ENCODE peak calls at places on chromosomes 12 and 14, in nine cellular contexts. C is heart right ventricle, E is tibial artery, F is astrocyte of the spinal cord, S is Peyer's patch, H is IMR-90, L is cardiac muscle cell, V is sigmoid colon, Z is dorsolateral prefrontal cortex. X is an unnamed sample.

GRCh38 chr12:112988224-112988623 is 9.9 kb downstream of the OAS2 start:
- DNase-seq in C (no peak), S (no peak), L (no peak), E (no peak), Z (no peak), F (no peak), V (no peak), H (no peak), X (peak; percentile 46)

GRCh38 chr12:118122264-118122663 is 13.7 kb upstream of the PEBP1 start:
- DNase-seq in H (no peak), E (no peak), C (no peak), F (no peak), V (no peak), Z (no peak), L (no peak), S (no peak), X (no peak)

GRCh38 chr14:61399365-61399764 is 78.0 kb downstream of the PRKCH start:
- DNase-seq in E (no peak), H (no peak), Z (no peak), F (no peak), C (no peak), S (no peak), L (no peak), V (no peak), X (no peak)

GRCh38 chr12:27505124-27505523 is 18.9 kb upstream of the PPFIBP1 start:
- DNase-seq in C (no peak), S (no peak), Z (no peak), H (peak; percentile 57), L (peak; percentile 58), F (peak; percentile 78), E (no peak), V (no peak), X (no peak)

GRCh38 chr14:24612186-24612585 is 2.7 kb upstream of the GZMH start:
- DNase-seq in C (no peak), H (no peak), F (no peak), V (no peak), L (no peak), S (no peak), Z (no peak), E (no peak), X (peak; percentile 73)

GRCh38 chr12:90013409-90013808 is 304.8 kb upstream of the ATP2B1 start:
- DNase-seq in L (peak; percentile 27), E (no peak), Z (no peak), S (no peak), H (peak; percentile 9), V (no peak), C (no peak), F (no peak), X (peak; percentile 47)

GRCh38 chr14:69101331-69101826 is 51.5 kb downstream of the DCAF5 start:
- DNase-seq in H (peak; percentile 91), C (no peak), F (peak; percentile 85), V (no peak), Z (no peak), S (no peak), E (no peak), L (peak; percentile 92), X (peak; percentile 35)

GRCh38 chr12:52121848-52122838 is 42.6 kb downstream of the SMIM41 start:
- DNase-seq in S (peak; percentile 64), Z (peak; percentile 22), V (peak; percentile 85), C (peak; percentile 77), F (peak; percentile 42), H (peak; percentile 58), L (peak; percentile 68), E (no peak), X (peak; percentile 86)

GRCh38 chr12:131511391-131511802 is 199.5 kb upstream of the SFSWAP start:
- DNase-seq in S (peak; percentile 66), H (no peak), V (no peak), L (peak; percentile 15), C (no peak), E (no peak), F (no peak), Z (no peak), X (peak; percentile 85)

GRCh38 chr14:38208825-38209562 is 1.3 kb downstream of the SSTR1 start:
- DNase-seq in L (peak; percentile 68), F (peak; percentile 23), Z (no peak), H (peak; percentile 74), E (peak; percentile 23), V (no peak), S (no peak), C (peak; percentile 24), X (no peak)

GRCh38 chr12:11839093-11839641 is 189.7 kb downstream of the ETV6 start:
- DNase-seq in L (peak; percentile 85), C (no peak), Z (no peak), H (peak; percentile 61), S (no peak), V (no peak), E (peak; percentile 68), F (peak; percentile 85), X (no peak)

GRCh38 chr12:110756611-110757010 is 13.9 kb upstream of the PPP1CC start:
- DNase-seq in E (no peak), S (no peak), F (no peak), Z (no peak), L (no peak), H (no peak), C (no peak), V (no peak), X (no peak)

GRCh38 chr14:36820901-36821300 is 159.2 kb downstream of the PAX9 start:
- DNase-seq in E (no peak), F (no peak), H (no peak), Z (no peak), C (no peak), S (no peak), L (no peak), V (no peak), X (no peak)

GRCh38 chr14:28777773-28778606 is 11.4 kb downstream of the FOXG1 start:
- DNase-seq in C (no peak), Z (no peak), F (no peak), E (no peak), S (no peak), V (no peak), H (no peak), L (no peak), X (no peak)

GRCh38 chr14:72617391-72618011 is 276.4 kb downstream of the DPF3 start:
- DNase-seq in C (peak; percentile 38), E (no peak), Z (peak; percentile 64), L (peak; percentile 14), F (peak; percentile 77), V (no peak), H (no peak), S (no peak), X (no peak)

GRCh38 chr14:50559990-50560928 is at the start of gene ATL1:
- DNase-seq in S (peak; percentile 42), F (peak; percentile 72), L (peak; percentile 75), E (peak; percentile 80), Z (peak; percentile 86), C (peak; percentile 74), V (peak; percentile 90), H (peak; percentile 74), X (peak; percentile 41)

DNA sequence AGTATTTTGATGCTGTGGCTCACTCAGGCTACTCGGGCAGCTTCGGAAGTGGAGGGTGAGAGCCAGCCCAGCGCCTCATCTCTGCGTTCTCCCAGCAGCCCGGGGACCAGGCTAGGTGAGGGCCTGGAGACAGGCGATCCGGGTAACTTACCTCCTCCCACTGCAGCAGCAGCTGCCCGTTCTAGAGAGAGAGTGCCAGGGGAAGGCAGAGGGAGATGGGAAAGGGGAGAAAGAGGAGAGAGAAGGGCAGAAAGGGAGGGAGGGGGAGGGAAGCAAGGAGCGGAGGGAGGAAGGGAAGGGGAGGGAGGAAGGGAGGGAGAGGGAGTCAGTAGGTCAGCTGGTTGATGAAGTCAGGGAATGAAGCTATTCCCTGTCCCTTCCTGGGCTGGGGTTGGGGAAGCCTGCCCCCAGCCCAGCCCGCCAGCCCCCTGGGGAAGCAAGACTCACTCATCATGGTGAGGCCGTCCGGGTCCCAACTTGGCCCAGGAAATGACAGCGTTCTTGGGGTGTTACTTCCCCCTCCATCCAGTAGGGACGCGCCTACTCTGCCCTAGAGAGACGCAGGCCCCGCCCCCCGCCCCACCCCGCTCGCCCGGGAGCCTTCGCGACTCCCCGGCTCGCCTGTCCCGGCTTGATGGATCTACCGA is at the start of gene IFI27L2:
- DNase-seq in F (peak; percentile 84), Z (peak; percentile 67), E (peak; percentile 74), V (peak; percentile 88), S (peak; percentile 78), L (peak; percentile 90), H (peak; percentile 73), C (peak; percentile 72), X (peak; percentile 85)
- TF ChIP-seq CTCF in F (peak; percentile 39), Z (peak; percentile 40), E (peak; percentile 42), V (peak; percentile 53), S (peak; percentile 47), L (peak; percentile 17), H (peak; percentile 21), C (peak; percentile 25), X (peak; percentile 19)

DNA sequence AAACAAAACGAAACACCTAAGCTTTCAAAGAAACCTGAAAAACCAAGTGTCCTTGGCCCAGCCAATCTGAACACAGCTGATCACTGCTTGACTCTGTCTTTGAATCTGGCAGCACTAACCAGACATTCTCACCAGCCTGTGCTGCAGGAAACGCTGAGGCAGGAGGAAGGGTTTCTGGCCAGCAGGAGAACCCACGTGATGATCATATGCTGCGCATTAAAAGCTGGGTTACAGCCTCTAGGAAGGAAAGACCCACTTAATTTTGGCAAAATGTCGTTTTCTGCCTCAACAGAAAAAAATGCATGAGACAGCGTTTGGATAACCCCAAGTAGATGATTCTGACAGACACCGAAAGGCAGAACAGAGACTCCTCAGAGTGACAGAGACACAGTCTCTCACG is 9.8 kb downstream of the APPL2 start:
- DNase-seq in Z (peak; percentile 83), C (peak; percentile 28), S (peak; percentile 26), V (peak; percentile 84), H (peak; percentile 97), E (peak; percentile 86), L (peak; percentile 89), F (peak; percentile 92), X (no peak)
- H3K4me3 ChIP-seq in Z (peak overlapping the region; percentile 36), C (no peak overlapping the region), S (no peak overlapping the region), V (no peak overlapping the region), H (no peak overlapping the region), E (no peak overlapping the region), L (no peak overlapping the region), F (no peak overlapping the region), X (no peak overlapping the region)

GRCh38 chr14:102046337-102047278 is 40.2 kb downstream of the HSP90AA1 start:
- DNase-seq in V (peak; percentile 93), S (peak; percentile 26), H (peak; percentile 28), L (peak; percentile 66), F (peak; percentile 41), C (peak; percentile 81), Z (peak; percentile 71), E (peak; percentile 87), X (peak; percentile 44)
- TF ChIP-seq CTCF in V (peak; percentile 39), S (peak; percentile 34), H (peak; percentile 21), L (peak; percentile 24), F (no peak), C (peak; percentile 58), Z (peak; percentile 56), E (peak; percentile 59), X (peak; percentile 25)

GRCh38 chr14:22536853-22537338 is 52.1 kb downstream of the DAD1 start:
- DNase-seq in V (peak; percentile 86), L (peak; percentile 95), S (peak; percentile 44), F (peak; percentile 95), C (no peak), H (peak; percentile 98), E (peak; percentile 87), Z (no peak), X (peak; percentile 96)
- H3K4me3 ChIP-seq in V (no peak overlapping the region), L (no peak overlapping the region), S (no peak overlapping the region), F (no peak overlapping the region), C (no peak overlapping the region), H (no peak overlapping the region), E (no peak overlapping the region), Z (no peak overlapping the region), X (peak overlapping the region; percentile 56)

X was measured in GM12865.